ENCODE peak calls at places on chromosomes 7 and 10, in seven cellular contexts. One of them, this sample, is unnamed.

GRCh38 chr10:119567978-119568377 is 25.5 kb upstream of the RGS10 start:
- DNase-seq in stomach: no peak
- DNase-seq in lower leg skin: no peak
- DNase-seq in endothelial cell of umbilical vein: no peak
- DNase-seq in HCT116: no peak
- DNase-seq in adrenal gland: no peak
- DNase-seq in upper lobe of left lung: peak
- DNase-seq in this sample: no peak

GRCh38 chr10:103854687-103855423 is 521 bp downstream of the SH3PXD2A start:
- DNase-seq in endothelial cell of umbilical vein: peak
- DNase-seq in stomach: no peak
- DNase-seq in lower leg skin: no peak
- DNase-seq in HCT116: no peak
- DNase-seq in upper lobe of left lung: peak
- DNase-seq in adrenal gland: no peak
- DNase-seq in this sample: peak

GRCh38 chr10:111990734-111991133 is 192.8 kb downstream of the GPAM start:
- DNase-seq in endothelial cell of umbilical vein: no peak
- DNase-seq in upper lobe of left lung: no peak
- DNase-seq in HCT116: no peak
- DNase-seq in adrenal gland: no peak
- DNase-seq in lower leg skin: no peak
- DNase-seq in stomach: no peak
- DNase-seq in this sample: no peak

GRCh38 chr7:54678763-54679396 is 80.1 kb downstream of the SEC61G start:
- DNase-seq in adrenal gland: no peak
- DNase-seq in lower leg skin: no peak
- DNase-seq in stomach: no peak
- DNase-seq in upper lobe of left lung: no peak
- DNase-seq in HCT116: no peak
- DNase-seq in endothelial cell of umbilical vein: no peak
- DNase-seq in this sample: no peak

GRCh38 chr10:46253076-46254006 is 33.5 kb upstream of the ANTXRL start:
- DNase-seq in adrenal gland: no peak
- DNase-seq in lower leg skin: peak
- DNase-seq in HCT116: no peak
- DNase-seq in upper lobe of left lung: no peak
- DNase-seq in endothelial cell of umbilical vein: no peak
- DNase-seq in stomach: peak
- DNase-seq in this sample: no peak

GRCh38 chr10:70457759-70458305 is 16.4 kb upstream of the NODAL start:
- DNase-seq in endothelial cell of umbilical vein: no peak
- DNase-seq in HCT116: no peak
- DNase-seq in stomach: no peak
- DNase-seq in adrenal gland: no peak
- DNase-seq in upper lobe of left lung: no peak
- DNase-seq in lower leg skin: no peak
- DNase-seq in this sample: no peak

GRCh38 chr7:5429857-5430611 is 6.4 kb upstream of the TNRC18 start:
- DNase-seq in endothelial cell of umbilical vein: no peak
- DNase-seq in HCT116: no peak
- DNase-seq in lower leg skin: peak
- DNase-seq in adrenal gland: peak
- DNase-seq in stomach: peak
- DNase-seq in upper lobe of left lung: peak
- DNase-seq in this sample: no peak

GRCh38 chr7:121810831-121811494 is 62.0 kb upstream of the PTPRZ1 start:
- DNase-seq in endothelial cell of umbilical vein: no peak
- DNase-seq in adrenal gland: no peak
- DNase-seq in lower leg skin: no peak
- DNase-seq in stomach: no peak
- DNase-seq in upper lobe of left lung: no peak
- DNase-seq in HCT116: no peak
- DNase-seq in this sample: no peak

GRCh38 chr10:132527338-132528063 is 10.1 kb upstream of the INPP5A start:
- DNase-seq in adrenal gland: peak
- DNase-seq in stomach: no peak
- DNase-seq in endothelial cell of umbilical vein: no peak
- DNase-seq in upper lobe of left lung: no peak
- DNase-seq in lower leg skin: no peak
- DNase-seq in HCT116: no peak
- DNase-seq in this sample: no peak

GRCh38 chr10:88500656-88501055 is 82.5 kb downstream of the RNLS start:
- DNase-seq in stomach: no peak
- DNase-seq in adrenal gland: no peak
- DNase-seq in HCT116: no peak
- DNase-seq in lower leg skin: no peak
- DNase-seq in endothelial cell of umbilical vein: no peak
- DNase-seq in upper lobe of left lung: no peak
- DNase-seq in this sample: no peak

GRCh38 chr10:86017841-86018734 is 348.5 kb downstream of the GRID1 start:
- DNase-seq in upper lobe of left lung: no peak
- DNase-seq in adrenal gland: no peak
- DNase-seq in endothelial cell of umbilical vein: no peak
- DNase-seq in stomach: no peak
- DNase-seq in HCT116: no peak
- DNase-seq in lower leg skin: no peak
- DNase-seq in this sample: peak

GRCh38 chr10:86018735-86019058 is 347.9 kb downstream of the GRID1 start:
- DNase-seq in upper lobe of left lung: no peak
- DNase-seq in HCT116: no peak
- DNase-seq in stomach: no peak
- DNase-seq in adrenal gland: no peak
- DNase-seq in lower leg skin: no peak
- DNase-seq in endothelial cell of umbilical vein: no peak
- DNase-seq in this sample: no peak

GRCh38 chr10:86022906-86023305 is 343.7 kb downstream of the GRID1 start:
- DNase-seq in stomach: no peak
- DNase-seq in HCT116: no peak
- DNase-seq in adrenal gland: no peak
- DNase-seq in lower leg skin: no peak
- DNase-seq in upper lobe of left lung: no peak
- DNase-seq in endothelial cell of umbilical vein: no peak
- DNase-seq in this sample: no peak

GRCh38 chr10:86020139-86020538 is 346.5 kb downstream of the GRID1 start:
- DNase-seq in lower leg skin: no peak
- DNase-seq in stomach: no peak
- DNase-seq in endothelial cell of umbilical vein: no peak
- DNase-seq in HCT116: no peak
- DNase-seq in adrenal gland: no peak
- DNase-seq in upper lobe of left lung: no peak
- DNase-seq in this sample: no peak

GRCh38 chr10:86019141-86019540 is 347.5 kb downstream of the GRID1 start:
- DNase-seq in adrenal gland: no peak
- DNase-seq in endothelial cell of umbilical vein: no peak
- DNase-seq in lower leg skin: no peak
- DNase-seq in stomach: no peak
- DNase-seq in HCT116: no peak
- DNase-seq in upper lobe of left lung: no peak
- DNase-seq in this sample: no peak
- TF ChIP-seq CTCF in adrenal gland: no peak
- TF ChIP-seq CTCF in endothelial cell of umbilical vein: no peak
- TF ChIP-seq CTCF in lower leg skin: no peak
- TF ChIP-seq CTCF in stomach: no peak
- TF ChIP-seq CTCF in HCT116: no peak
- TF ChIP-seq CTCF in upper lobe of left lung: no peak
- TF ChIP-seq CTCF in this sample: no peak

GRCh38 chr10:37736120-37736519 is 121.3 kb downstream of the ZNF248 start:
- DNase-seq in upper lobe of left lung: no peak
- DNase-seq in lower leg skin: no peak
- DNase-seq in stomach: no peak
- DNase-seq in adrenal gland: no peak
- DNase-seq in endothelial cell of umbilical vein: no peak
- DNase-seq in HCT116: no peak
- DNase-seq in this sample: no peak
- TF ChIP-seq POLR2A in upper lobe of left lung: no peak
- TF ChIP-seq POLR2A in lower leg skin: no peak
- TF ChIP-seq POLR2A in stomach: no peak
- TF ChIP-seq POLR2A in adrenal gland: no peak
- TF ChIP-seq POLR2A in endothelial cell of umbilical vein: no peak
- TF ChIP-seq POLR2A in HCT116: no peak
- TF ChIP-seq POLR2A in this sample: no peak

DNA sequence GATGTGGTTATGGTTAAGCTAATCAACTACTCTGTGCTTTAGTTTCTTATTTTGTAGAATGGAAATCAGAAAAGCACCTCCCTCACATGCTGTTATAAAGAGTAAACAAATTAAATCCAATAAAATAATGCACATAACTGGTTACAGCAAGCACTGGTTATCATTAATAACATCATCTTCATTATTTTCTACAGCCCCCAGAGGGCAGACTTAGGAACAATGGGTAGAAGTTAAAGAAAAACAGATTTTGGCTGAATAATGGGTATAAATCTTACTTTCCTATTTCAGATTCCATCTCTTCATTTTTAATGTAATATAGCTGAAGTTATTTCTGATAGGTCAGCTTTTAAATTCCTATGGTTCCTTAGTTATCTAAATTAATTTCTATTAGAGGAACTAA is 126.5 kb downstream of the DOCK4 start:
- DNase-seq in upper lobe of left lung: no peak
- DNase-seq in adrenal gland: no peak
- DNase-seq in HCT116: no peak
- DNase-seq in endothelial cell of umbilical vein: no peak
- DNase-seq in lower leg skin: no peak
- DNase-seq in stomach: no peak
- DNase-seq in this sample: no peak
- TF ChIP-seq CTCF in upper lobe of left lung: peak
- TF ChIP-seq CTCF in adrenal gland: no peak
- TF ChIP-seq CTCF in HCT116: no peak
- TF ChIP-seq CTCF in endothelial cell of umbilical vein: no peak
- TF ChIP-seq CTCF in lower leg skin: no peak
- TF ChIP-seq CTCF in stomach: no peak
- TF ChIP-seq CTCF in this sample: peak

DNA sequence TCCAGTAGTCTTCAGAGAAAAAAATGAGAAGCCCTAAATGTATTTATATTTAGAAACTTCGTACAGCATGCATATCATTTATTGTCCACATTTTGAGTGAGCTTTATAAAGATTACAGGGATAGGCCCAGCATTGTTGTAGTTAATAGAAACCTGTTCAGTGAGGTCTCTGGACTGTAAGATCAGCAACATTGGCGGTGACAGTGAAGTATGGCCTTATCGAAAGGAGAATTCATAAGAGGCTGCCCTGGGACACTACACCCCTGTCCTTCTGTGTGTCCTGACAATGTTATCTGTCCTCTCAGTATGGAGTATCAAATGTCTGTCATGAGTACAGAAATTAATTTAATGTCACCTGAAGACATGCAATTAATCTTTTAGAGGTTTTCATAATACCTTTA is 57.2 kb downstream of the SHH start:
- DNase-seq in HCT116: no peak
- DNase-seq in lower leg skin: no peak
- DNase-seq in stomach: no peak
- DNase-seq in adrenal gland: no peak
- DNase-seq in upper lobe of left lung: no peak
- DNase-seq in endothelial cell of umbilical vein: no peak
- DNase-seq in this sample: no peak
- TF ChIP-seq POLR2A in HCT116: no peak
- TF ChIP-seq POLR2A in lower leg skin: no peak
- TF ChIP-seq POLR2A in stomach: no peak
- TF ChIP-seq POLR2A in adrenal gland: no peak
- TF ChIP-seq POLR2A in upper lobe of left lung: no peak
- TF ChIP-seq POLR2A in endothelial cell of umbilical vein: no peak
- TF ChIP-seq POLR2A in this sample: no peak

GRCh38 chr10:125868372-125868975 is 12.6 kb downstream of the DHX32 start:
- DNase-seq in endothelial cell of umbilical vein: peak
- DNase-seq in lower leg skin: no peak
- DNase-seq in stomach: no peak
- DNase-seq in upper lobe of left lung: no peak
- DNase-seq in adrenal gland: no peak
- DNase-seq in HCT116: peak
- DNase-seq in this sample: no peak
- TF ChIP-seq CTCF in endothelial cell of umbilical vein: peak
- TF ChIP-seq CTCF in lower leg skin: no peak
- TF ChIP-seq CTCF in stomach: peak
- TF ChIP-seq CTCF in upper lobe of left lung: peak
- TF ChIP-seq CTCF in adrenal gland: peak
- TF ChIP-seq CTCF in HCT116: peak
- TF ChIP-seq CTCF in this sample: peak

DNA sequence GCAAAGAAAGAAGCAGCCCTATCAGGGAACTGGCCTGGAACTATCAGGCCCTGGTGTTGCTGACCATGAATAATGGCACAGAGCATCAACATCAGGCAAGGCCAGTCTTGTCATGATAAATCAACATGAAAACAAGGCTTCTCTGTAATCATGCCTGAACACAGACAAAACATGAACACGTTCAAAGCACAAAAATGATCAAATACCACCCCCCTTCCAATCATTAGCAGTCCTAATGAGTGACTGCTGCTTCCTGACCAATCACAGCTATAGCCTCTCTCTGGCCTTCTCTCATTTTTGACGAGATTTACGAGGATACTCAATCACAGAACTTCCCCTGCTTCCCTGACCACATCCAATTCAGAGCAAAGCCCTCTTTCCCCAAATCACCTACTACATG is 2.2 kb downstream of the GSDME start:
- DNase-seq in HCT116: no peak
- DNase-seq in endothelial cell of umbilical vein: no peak
- DNase-seq in stomach: no peak
- DNase-seq in lower leg skin: no peak
- DNase-seq in adrenal gland: no peak
- DNase-seq in upper lobe of left lung: no peak
- DNase-seq in this sample: no peak
- TF ChIP-seq POLR2A in HCT116: no peak
- TF ChIP-seq POLR2A in endothelial cell of umbilical vein: no peak
- TF ChIP-seq POLR2A in stomach: no peak
- TF ChIP-seq POLR2A in lower leg skin: no peak
- TF ChIP-seq POLR2A in adrenal gland: no peak
- TF ChIP-seq POLR2A in upper lobe of left lung: no peak
- TF ChIP-seq POLR2A in this sample: no peak

DNA sequence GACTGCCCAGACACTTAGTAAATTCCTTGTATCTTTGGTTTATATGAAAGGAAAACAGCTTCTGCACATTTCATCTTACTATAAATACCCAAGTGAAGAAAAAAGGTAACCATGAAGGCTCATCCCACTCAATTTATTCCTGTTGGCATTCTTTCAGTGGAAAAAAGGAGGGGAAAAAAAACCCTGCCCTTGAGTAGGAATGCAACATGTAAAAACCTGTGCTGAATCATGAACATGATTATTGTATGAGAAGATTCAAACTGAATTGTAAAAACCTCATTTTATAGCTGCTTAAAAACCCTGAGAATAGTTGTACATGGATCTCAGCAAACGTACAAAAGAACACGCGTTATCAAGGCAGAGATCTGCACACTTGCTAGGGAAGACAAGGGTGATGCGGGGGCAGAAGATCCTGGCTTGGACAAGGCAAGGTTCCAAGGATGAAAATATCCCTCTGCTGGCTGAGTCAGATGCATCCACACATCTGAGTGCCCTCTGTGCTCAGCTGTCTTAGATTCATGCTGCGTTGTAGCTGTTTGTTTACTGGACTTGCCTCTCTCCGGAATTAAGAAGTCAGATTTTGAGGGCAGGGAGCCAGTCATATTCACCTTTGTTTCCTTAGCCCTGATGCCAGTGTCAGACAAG is 658.2 kb downstream of the PARD3 start:
- DNase-seq in lower leg skin: no peak
- DNase-seq in endothelial cell of umbilical vein: no peak
- DNase-seq in adrenal gland: no peak
- DNase-seq in upper lobe of left lung: no peak
- DNase-seq in stomach: no peak
- DNase-seq in HCT116: no peak
- DNase-seq in this sample: no peak
- TF ChIP-seq CTCF in lower leg skin: no peak
- TF ChIP-seq CTCF in endothelial cell of umbilical vein: no peak
- TF ChIP-seq CTCF in adrenal gland: no peak
- TF ChIP-seq CTCF in upper lobe of left lung: no peak
- TF ChIP-seq CTCF in stomach: no peak
- TF ChIP-seq CTCF in HCT116: no peak
- TF ChIP-seq CTCF in this sample: no peak